ENCODE peak calls at places on chromosomes 3 and 15, in six cellular contexts. One of them, this sample, is unnamed. For H3K36me3, the result is how much of the 10 kb centered on the place peaks cover.

GRCh38 chr15:87704276-87704675 is 552.3 kb downstream of the NTRK3 start:
- DNase-seq in sigmoid colon: no peak
- DNase-seq in NT2/D1: no peak
- DNase-seq in endodermal cell: no peak
- DNase-seq in stomach: no peak
- DNase-seq in left ventricle myocardium inferior: no peak
- DNase-seq in this sample: no peak

GRCh38 chr3:146067048-146067447 is 93.9 kb downstream of the PLOD2 start:
- DNase-seq in sigmoid colon: no peak
- DNase-seq in NT2/D1: no peak
- DNase-seq in endodermal cell: no peak
- DNase-seq in stomach: no peak
- DNase-seq in left ventricle myocardium inferior: no peak
- DNase-seq in this sample: no peak

GRCh38 chr15:85745525-85745924 is 49.2 kb downstream of the KLHL25 start:
- DNase-seq in sigmoid colon: peak
- DNase-seq in NT2/D1: no peak
- DNase-seq in endodermal cell: peak
- DNase-seq in stomach: no peak
- DNase-seq in left ventricle myocardium inferior: no peak
- DNase-seq in this sample: no peak

GRCh38 chr3:45554001-45554691 is 40.4 kb upstream of the LIMD1 start:
- DNase-seq in sigmoid colon: peak
- DNase-seq in NT2/D1: no peak
- DNase-seq in endodermal cell: peak
- DNase-seq in stomach: peak
- DNase-seq in left ventricle myocardium inferior: peak
- DNase-seq in this sample: no peak

GRCh38 chr15:36484038-36484778 is 95.2 kb upstream of the CDIN1 start:
- DNase-seq in sigmoid colon: no peak
- DNase-seq in NT2/D1: no peak
- DNase-seq in endodermal cell: no peak
- DNase-seq in stomach: no peak
- DNase-seq in left ventricle myocardium inferior: no peak
- DNase-seq in this sample: no peak

GRCh38 chr15:86317379-86317745 is 237.7 kb downstream of the AGBL1 start:
- DNase-seq in sigmoid colon: peak
- DNase-seq in NT2/D1: no peak
- DNase-seq in endodermal cell: no peak
- DNase-seq in stomach: no peak
- DNase-seq in left ventricle myocardium inferior: no peak
- DNase-seq in this sample: no peak

GRCh38 chr15:41562784-41563198 is 3.8 kb downstream of the TYRO3 start:
- DNase-seq in sigmoid colon: no peak
- DNase-seq in NT2/D1: no peak
- DNase-seq in endodermal cell: peak
- DNase-seq in stomach: no peak
- DNase-seq in left ventricle myocardium inferior: no peak
- DNase-seq in this sample: no peak

GRCh38 chr3:16813336-16813735 is 71.4 kb upstream of the PLCL2 start:
- DNase-seq in sigmoid colon: no peak
- DNase-seq in NT2/D1: no peak
- DNase-seq in endodermal cell: no peak
- DNase-seq in stomach: no peak
- DNase-seq in left ventricle myocardium inferior: no peak
- DNase-seq in this sample: no peak

GRCh38 chr3:101310580-101311375 is 9.6 kb downstream of the IMPG2 start:
- DNase-seq in sigmoid colon: peak
- DNase-seq in NT2/D1: no peak
- DNase-seq in endodermal cell: no peak
- DNase-seq in stomach: no peak
- DNase-seq in left ventricle myocardium inferior: no peak
- DNase-seq in this sample: peak

GRCh38 chr3:102142379-102143058 is 292.3 kb upstream of the ZPLD1 start:
- DNase-seq in sigmoid colon: no peak
- DNase-seq in NT2/D1: no peak
- DNase-seq in endodermal cell: no peak
- DNase-seq in stomach: no peak
- DNase-seq in left ventricle myocardium inferior: no peak
- DNase-seq in this sample: no peak

DNA sequence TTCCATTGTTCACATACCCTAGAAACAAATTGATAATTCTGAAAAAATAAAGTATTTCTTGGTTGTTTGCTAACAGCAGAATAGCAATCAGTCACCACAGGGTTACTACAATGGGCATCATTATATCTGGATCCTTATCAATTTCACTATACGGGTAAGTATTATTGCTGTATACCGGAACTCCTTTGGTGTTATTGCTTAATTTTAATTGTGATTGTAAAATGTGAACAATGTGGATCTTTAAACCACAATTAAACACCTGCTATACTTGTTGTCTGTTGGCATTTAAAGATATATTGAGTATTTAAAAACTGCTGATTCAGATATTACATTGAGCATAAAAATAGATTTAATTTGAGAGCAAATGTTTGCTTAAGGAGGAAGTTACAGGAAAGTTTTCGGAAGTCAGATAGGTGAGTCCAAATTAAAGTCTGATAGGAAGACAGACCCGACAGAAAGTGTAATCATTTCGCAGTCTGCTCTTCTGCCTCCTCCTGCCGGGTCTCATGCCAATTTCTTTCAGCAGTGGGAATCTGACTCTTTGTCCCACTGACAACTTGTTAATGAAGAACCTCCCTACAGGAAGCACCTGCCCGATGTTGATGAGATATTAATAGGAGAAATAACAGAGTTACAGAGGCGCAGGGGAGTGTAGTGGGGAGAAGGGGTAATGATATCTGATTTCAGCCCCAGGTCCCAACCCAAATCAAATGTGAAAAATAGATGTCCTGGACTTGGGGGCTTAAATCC is 169.8 kb upstream of the TBC1D5 start:
- DNase-seq in sigmoid colon: no peak
- DNase-seq in NT2/D1: no peak
- DNase-seq in endodermal cell: no peak
- DNase-seq in stomach: no peak
- DNase-seq in left ventricle myocardium inferior: no peak
- DNase-seq in this sample: no peak
- H3K4me3 ChIP-seq in sigmoid colon: no peak
- H3K4me3 ChIP-seq in NT2/D1: no peak
- H3K4me3 ChIP-seq in endodermal cell: no peak
- H3K4me3 ChIP-seq in stomach: no peak
- H3K4me3 ChIP-seq in left ventricle myocardium inferior: no peak
- H3K4me3 ChIP-seq in this sample: no peak

GRCh38 chr3:38253704-38254103 is 11.9 kb upstream of the SLC22A13 start:
- DNase-seq in sigmoid colon: no peak
- DNase-seq in NT2/D1: no peak
- DNase-seq in endodermal cell: no peak
- DNase-seq in stomach: no peak
- DNase-seq in left ventricle myocardium inferior: no peak
- DNase-seq in this sample: no peak
- H3K36me3 ChIP-seq in sigmoid colon: under half
- H3K36me3 ChIP-seq in NT2/D1: half or more
- H3K36me3 ChIP-seq in endodermal cell: half or more
- H3K36me3 ChIP-seq in stomach: half or more
- H3K36me3 ChIP-seq in left ventricle myocardium inferior: half or more
- H3K36me3 ChIP-seq in this sample: under half

GRCh38 chr3:36944641-36945270 is at the start of gene TRANK1:
- DNase-seq in sigmoid colon: peak
- DNase-seq in NT2/D1: no peak
- DNase-seq in endodermal cell: peak
- DNase-seq in stomach: peak
- DNase-seq in left ventricle myocardium inferior: peak
- DNase-seq in this sample: no peak
- H3K4me3 ChIP-seq in sigmoid colon: peak
- H3K4me3 ChIP-seq in NT2/D1: peak
- H3K4me3 ChIP-seq in endodermal cell: peak
- H3K4me3 ChIP-seq in stomach: peak
- H3K4me3 ChIP-seq in left ventricle myocardium inferior: peak
- H3K4me3 ChIP-seq in this sample: peak

GRCh38 chr3:63986147-63986546 is 37.1 kb downstream of the PSMD6 start:
- DNase-seq in sigmoid colon: no peak
- DNase-seq in NT2/D1: no peak
- DNase-seq in endodermal cell: no peak
- DNase-seq in stomach: no peak
- DNase-seq in left ventricle myocardium inferior: no peak
- DNase-seq in this sample: no peak
- H3K36me3 ChIP-seq in sigmoid colon: under half
- H3K36me3 ChIP-seq in NT2/D1: half or more
- H3K36me3 ChIP-seq in endodermal cell: half or more
- H3K36me3 ChIP-seq in stomach: half or more
- H3K36me3 ChIP-seq in left ventricle myocardium inferior: half or more
- H3K36me3 ChIP-seq in this sample: half or more

GRCh38 chr3:149459491-149460057 is 14.9 kb upstream of the TM4SF4 start:
- DNase-seq in sigmoid colon: no peak
- DNase-seq in NT2/D1: no peak
- DNase-seq in endodermal cell: no peak
- DNase-seq in stomach: no peak
- DNase-seq in left ventricle myocardium inferior: no peak
- DNase-seq in this sample: no peak
- H3K4me3 ChIP-seq in sigmoid colon: no peak
- H3K4me3 ChIP-seq in NT2/D1: no peak
- H3K4me3 ChIP-seq in endodermal cell: no peak
- H3K4me3 ChIP-seq in stomach: no peak
- H3K4me3 ChIP-seq in left ventricle myocardium inferior: no peak
- H3K4me3 ChIP-seq in this sample: no peak

GRCh38 chr3:172300862-172301261 is 147.4 kb downstream of the GHSR start:
- DNase-seq in sigmoid colon: no peak
- DNase-seq in NT2/D1: peak
- DNase-seq in endodermal cell: no peak
- DNase-seq in stomach: no peak
- DNase-seq in left ventricle myocardium inferior: no peak
- DNase-seq in this sample: peak
- H3K36me3 ChIP-seq in sigmoid colon: under half
- H3K36me3 ChIP-seq in NT2/D1: under half
- H3K36me3 ChIP-seq in endodermal cell: half or more
- H3K36me3 ChIP-seq in stomach: under half
- H3K36me3 ChIP-seq in left ventricle myocardium inferior: half or more
- H3K36me3 ChIP-seq in this sample: under half

DNA sequence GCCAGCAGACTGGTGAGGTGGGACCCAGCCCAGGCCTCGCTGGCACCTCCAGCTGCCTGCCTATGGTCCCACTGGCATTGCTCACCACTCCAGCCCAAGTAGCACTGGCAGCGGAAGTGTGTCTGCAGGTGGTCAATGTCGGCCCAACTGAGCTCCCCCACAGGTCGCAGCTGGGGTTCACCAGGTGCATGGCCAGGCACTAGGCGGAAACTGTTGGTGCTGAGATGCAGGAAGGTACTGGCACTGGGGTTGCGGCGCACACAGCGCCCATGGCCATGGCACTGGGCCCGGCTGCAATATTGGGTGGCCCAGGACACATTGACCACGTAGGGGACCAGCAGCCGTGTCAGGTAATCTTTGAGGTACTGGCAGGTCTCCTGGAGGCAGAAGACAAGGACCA is 4.4 kb downstream of the HYAL2 start:
- DNase-seq in sigmoid colon: no peak
- DNase-seq in NT2/D1: no peak
- DNase-seq in endodermal cell: no peak
- DNase-seq in stomach: no peak
- DNase-seq in left ventricle myocardium inferior: no peak
- DNase-seq in this sample: no peak
- H3K4me3 ChIP-seq in sigmoid colon: no peak
- H3K4me3 ChIP-seq in NT2/D1: no peak
- H3K4me3 ChIP-seq in endodermal cell: no peak
- H3K4me3 ChIP-seq in stomach: peak
- H3K4me3 ChIP-seq in left ventricle myocardium inferior: peak
- H3K4me3 ChIP-seq in this sample: no peak

GRCh38 chr3:57257678-57258077 is 30.1 kb downstream of the APPL1 start:
- DNase-seq in sigmoid colon: no peak
- DNase-seq in NT2/D1: no peak
- DNase-seq in endodermal cell: no peak
- DNase-seq in stomach: no peak
- DNase-seq in left ventricle myocardium inferior: no peak
- DNase-seq in this sample: no peak
- H3K36me3 ChIP-seq in sigmoid colon: under half
- H3K36me3 ChIP-seq in NT2/D1: under half
- H3K36me3 ChIP-seq in endodermal cell: half or more
- H3K36me3 ChIP-seq in stomach: half or more
- H3K36me3 ChIP-seq in left ventricle myocardium inferior: half or more
- H3K36me3 ChIP-seq in this sample: under half

This sample was measured in HAP-1.